ENCODE peak calls at places on chromosomes 2 and 18, in ten cellular contexts. V, H, X, P, U, F, G, L, T and Y are unnamed samples.
A peak's percentile ranks its signal among the peaks of the same experiment; 100 is the strongest.

GRCh38 chr2:212177724-212178123 is 360.9 kb downstream of the ERBB4 start:
- DNase-seq in H (peak; percentile 13), X (no peak), L (no peak), G (no peak), F (no peak), P (no peak), U (no peak), T (no peak), V (no peak), Y (no peak)

GRCh38 chr2:11930211-11930761 is 183.9 kb downstream of the LPIN1 start:
- DNase-seq in H (peak; percentile 41), V (no peak), G (no peak), X (peak; percentile 54), L (no peak), U (no peak), F (no peak), T (no peak), P (no peak), Y (no peak)

GRCh38 chr18:8293184-8293583 is 316.1 kb upstream of the RAB12 start:
- DNase-seq in U (no peak), P (no peak), G (no peak), H (no peak), F (no peak), V (no peak), T (no peak), X (no peak), L (no peak), Y (no peak)

GRCh38 chr2:69762513-69763494 is 20.9 kb downstream of the ANXA4 start:
- DNase-seq in L (no peak), V (no peak), X (no peak), T (peak; percentile 62), P (no peak), U (no peak), F (no peak), G (no peak), H (no peak), Y (peak; percentile 75)

GRCh38 chr2:23691576-23691975 is 235.3 kb downstream of the ATAD2B start:
- DNase-seq in X (no peak), F (no peak), L (no peak), V (no peak), P (no peak), H (no peak), T (no peak), U (no peak), G (no peak), Y (no peak)

GRCh38 chr18:24460388-24460787 is at the start of gene HRH4:
- DNase-seq in X (no peak), F (no peak), P (no peak), H (no peak), G (no peak), U (no peak), T (no peak), L (no peak), V (no peak), Y (no peak)

GRCh38 chr2:223779877-223780276 is 57.5 kb downstream of the AP1S3 start:
- DNase-seq in U (peak; percentile 31), H (peak; percentile 53), X (no peak), T (no peak), L (peak; percentile 6), P (peak; percentile 48), V (peak; percentile 4), F (no peak), G (peak; percentile 64), Y (no peak)

GRCh38 chr2:14715600-14715999 is 83.1 kb downstream of the LRATD1 start:
- DNase-seq in T (no peak), P (no peak), F (no peak), U (no peak), L (no peak), V (no peak), H (no peak), X (no peak), G (no peak), Y (no peak)

GRCh38 chr2:238924496-238925195 is 76.8 kb downstream of the TWIST2 start:
- DNase-seq in U (no peak), V (peak; percentile 37), L (no peak), T (no peak), G (no peak), P (no peak), F (no peak), X (no peak), H (peak; percentile 10), Y (no peak)

GRCh38 chr2:240994161-240994896 is 4.1 kb upstream of the SNED1 start:
- DNase-seq in L (no peak), P (no peak), U (no peak), F (no peak), G (no peak), T (no peak), X (no peak), V (no peak), H (no peak), Y (no peak)